ENCODE peak calls at places on chromosomes 7 and 10, in five cellular contexts. W is HepG2, E is K562, F is GM12878, B is SK-N-SH. A is an unnamed sample.

GRCh38 chr10:48462482-48463020 is 142.3 kb downstream of the ARHGAP22 start:
- DNase-seq in W (no peak), E (no peak), F (no peak), B (no peak), A (no peak)

GRCh38 chr10:30434273-30435067 is 486 bp downstream of the MAP3K8 start:
- DNase-seq in W (peak), E (peak), F (no peak), B (peak), A (peak)

GRCh38 chr10:123136806-123137642 is 1.3 kb downstream of the HMX3 start:
- DNase-seq in W (no peak), E (peak), F (no peak), B (no peak), A (no peak)

GRCh38 chr7:7830122-7830878 is 111.9 kb upstream of the RPA3 start:
- DNase-seq in W (peak), E (no peak), F (no peak), B (no peak), A (no peak)

GRCh38 chr7:101494602-101495329 is 132.1 kb downstream of the COL26A1 start:
- DNase-seq in W (no peak), E (no peak), F (no peak), B (no peak), A (no peak)

GRCh38 chr10:87660484-87661133 is 931 bp downstream of the PAPSS2 start:
- DNase-seq in W (no peak), E (peak), F (no peak), B (no peak), A (no peak)

GRCh38 chr7:50069613-50070012 is 23.4 kb downstream of the ZPBP start:
- DNase-seq in W (peak), E (peak), F (peak), B (no peak), A (no peak)

GRCh38 chr10:112539340-112539739 is 92.3 kb downstream of the VTI1A start:
- DNase-seq in W (no peak), E (no peak), F (no peak), B (no peak), A (no peak)

GRCh38 chr7:128366290-128366689 is 4.8 kb upstream of the PRRT4 start:
- DNase-seq in W (no peak), E (no peak), F (no peak), B (no peak), A (no peak)

GRCh38 chr7:129757991-129758390 is 146.5 kb downstream of the NRF1 start:
- DNase-seq in W (no peak), E (no peak), F (no peak), B (no peak), A (no peak)

GRCh38 chr7:73894851-73895441 is 34.0 kb downstream of the TMEM270 start:
- DNase-seq in W (no peak), E (no peak), F (no peak), B (peak), A (no peak)

GRCh38 chr10:114635797-114636550 is 22.1 kb downstream of the ABLIM1 start:
- DNase-seq in W (no peak), E (no peak), F (no peak), B (no peak), A (no peak)

GRCh38 chr7:79361214-79361613 is 92.3 kb downstream of the MAGI2 start:
- DNase-seq in W (no peak), E (no peak), F (no peak), B (no peak), A (no peak)

GRCh38 chr10:12945709-12946359 is 55.7 kb downstream of the CCDC3 start:
- DNase-seq in W (no peak), E (peak), F (no peak), B (no peak), A (no peak)

GRCh38 chr10:12906051-12906541 is 95.4 kb downstream of the CCDC3 start:
- DNase-seq in W (no peak), E (no peak), F (no peak), B (no peak), A (no peak)

GRCh38 chr10:17454181-17454800 is at the start of gene ST8SIA6:
- DNase-seq in W (no peak), E (peak), F (no peak), B (peak), A (no peak)

GRCh38 chr10:3754727-3755439 is 30.1 kb downstream of the KLF6 start:
- DNase-seq in W (peak), E (peak), F (no peak), B (no peak), A (no peak)

GRCh38 chr7:33299425-33299824 is 170.1 kb downstream of the BBS9 start:
- DNase-seq in W (no peak), E (no peak), F (no peak), B (no peak), A (no peak)

GRCh38 chr10:19817251-19818046 is 1.2 kb downstream of the PLXDC2 start:
- DNase-seq in W (no peak), E (no peak), F (no peak), B (peak), A (no peak)

GRCh38 chr7:30458311-30458710 is 20.3 kb downstream of the NOD1 start:
- DNase-seq in W (no peak), E (no peak), F (no peak), B (no peak), A (no peak)

GRCh38 chr7:99036531-99037175 is 107.3 kb downstream of the SMURF1 start:
- DNase-seq in W (peak), E (peak), F (no peak), B (peak), A (peak)

GRCh38 chr7:102284399-102284798 is 2.3 kb upstream of the SH2B2 start:
- DNase-seq in W (no peak), E (no peak), F (no peak), B (no peak), A (no peak)

GRCh38 chr10:91520657-91521056 is 110.5 kb downstream of the HECTD2 start:
- DNase-seq in W (no peak), E (no peak), F (no peak), B (no peak), A (no peak)

GRCh38 chr7:119472398-119473038 is 800.5 kb upstream of the KCND2 start:
- DNase-seq in W (no peak), E (no peak), F (no peak), B (no peak), A (no peak)

GRCh38 chr10:71810048-71810750 is 36.9 kb upstream of the VSIR start:
- DNase-seq in W (no peak), E (no peak), F (no peak), B (no peak), A (no peak)

GRCh38 chr10:74882831-74883230 is 56.4 kb downstream of the KAT6B start:
- DNase-seq in W (no peak), E (no peak), F (no peak), B (no peak), A (no peak)

GRCh38 chr10:89904755-89905154 is 203.4 kb downstream of the KIF20B start:
- DNase-seq in W (no peak), E (no peak), F (no peak), B (no peak), A (no peak)

GRCh38 chr10:2986341-2986933 is 80.9 kb upstream of the PFKP start:
- DNase-seq in W (no peak), E (no peak), F (no peak), B (no peak), A (no peak)

GRCh38 chr7:77258014-77258413 is 58.4 kb upstream of the FGL2 start:
- DNase-seq in W (no peak), E (peak), F (no peak), B (peak), A (peak)

GRCh38 chr10:79335094-79335469 is 12.2 kb upstream of the PPIF start:
- DNase-seq in W (no peak), E (no peak), F (no peak), B (no peak), A (no peak)
- TF ChIP-seq GABPA in W (no peak), E (no peak), F (no peak), B (no peak), A (no peak)

GRCh38 chr7:55251911-55252310 is 113.2 kb upstream of the LANCL2 start:
- DNase-seq in W (no peak), E (no peak), F (no peak), B (no peak), A (no peak)

GRCh38 chr7:55249332-55249731 is 115.8 kb upstream of the LANCL2 start:
- DNase-seq in W (no peak), E (no peak), F (no peak), B (no peak), A (no peak)

GRCh38 chr7:55251313-55251712 is 113.8 kb upstream of the LANCL2 start:
- DNase-seq in W (no peak), E (no peak), F (no peak), B (no peak), A (no peak)

GRCh38 chr7:55248526-55248925 is 116.6 kb upstream of the LANCL2 start:
- DNase-seq in W (no peak), E (no peak), F (no peak), B (no peak), A (no peak)

DNA sequence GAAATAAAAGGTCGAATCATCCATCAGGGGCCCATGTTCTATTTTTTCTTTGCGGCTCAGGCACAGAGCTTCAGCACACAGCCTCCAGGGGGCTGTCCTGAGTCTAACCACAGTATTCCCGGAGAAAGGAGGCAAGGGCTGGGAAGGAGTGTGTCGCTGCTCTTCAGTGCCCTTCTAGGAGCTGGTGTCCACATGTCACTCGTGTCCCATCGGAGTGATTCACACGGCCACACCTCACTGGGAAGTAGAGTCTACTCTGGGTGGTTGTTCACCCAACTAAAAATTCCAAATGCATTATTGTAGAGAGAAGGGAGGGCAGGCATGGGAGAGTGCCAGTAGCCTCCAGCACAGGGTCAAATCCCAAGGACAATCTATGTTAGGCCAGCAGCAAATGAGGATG is 114.8 kb upstream of the LANCL2 start:
- DNase-seq in W (peak), E (peak), F (no peak), B (peak), A (no peak)
- TF ChIP-seq REST in W (no peak), E (no peak), F (no peak), B (no peak), A (no peak)

GRCh38 chr7:151123485-151124204 is 37.4 kb downstream of the AGAP3 start:
- DNase-seq in W (peak), E (peak), F (no peak), B (peak), A (peak)

GRCh38 chr7:151124205-151124880 is 38.1 kb downstream of the AGAP3 start:
- DNase-seq in W (no peak), E (no peak), F (no peak), B (no peak), A (no peak)

GRCh38 chr7:151125835-151126481 is 39.7 kb downstream of the AGAP3 start:
- DNase-seq in W (no peak), E (no peak), F (no peak), B (no peak), A (no peak)

GRCh38 chr7:151125459-151125834 is 39.2 kb downstream of the AGAP3 start:
- DNase-seq in W (no peak), E (no peak), F (no peak), B (no peak), A (no peak)

GRCh38 chr7:151124899-151125399 is 38.7 kb downstream of the AGAP3 start:
- DNase-seq in W (no peak), E (no peak), F (no peak), B (no peak), A (no peak)
- H3K4me3 ChIP-seq in W (no peak), E (no peak), F (no peak), B (no peak), A (no peak)

GRCh38 chr10:361203-362135 is 226.2 kb downstream of the ZMYND11 start:
- DNase-seq in W (no peak), E (no peak), F (no peak), B (no peak), A (no peak)

GRCh38 chr10:359762-360161 is 224.5 kb downstream of the ZMYND11 start:
- DNase-seq in W (no peak), E (no peak), F (no peak), B (no peak), A (no peak)

GRCh38 chr10:359093-359492 is 223.8 kb downstream of the ZMYND11 start:
- DNase-seq in W (no peak), E (peak), F (no peak), B (no peak), A (no peak)

GRCh38 chr10:363152-363551 is 227.9 kb downstream of the ZMYND11 start:
- DNase-seq in W (no peak), E (no peak), F (no peak), B (no peak), A (no peak)

GRCh38 chr10:360653-361052 is 225.4 kb downstream of the ZMYND11 start:
- DNase-seq in W (peak), E (no peak), F (no peak), B (no peak), A (no peak)
- TF ChIP-seq GABPA in W (no peak), E (no peak), F (no peak), B (no peak), A (no peak)

GRCh38 chr7:47636111-47636692 is 54.3 kb upstream of the TNS3 start:
- DNase-seq in W (peak), E (no peak), F (no peak), B (no peak), A (no peak)

GRCh38 chr7:47639495-47640110 is 57.7 kb upstream of the TNS3 start:
- DNase-seq in W (no peak), E (no peak), F (no peak), B (no peak), A (no peak)

GRCh38 chr7:47640215-47640739 is 58.4 kb upstream of the TNS3 start:
- DNase-seq in W (no peak), E (no peak), F (no peak), B (no peak), A (no peak)

GRCh38 chr7:47636693-47637175 is 54.8 kb upstream of the TNS3 start:
- DNase-seq in W (no peak), E (no peak), F (no peak), B (peak), A (no peak)

GRCh38 chr7:47638679-47639306 is 56.9 kb upstream of the TNS3 start:
- DNase-seq in W (peak), E (no peak), F (no peak), B (no peak), A (no peak)
- TF ChIP-seq REST in W (no peak), E (no peak), F (no peak), B (no peak), A (no peak)

GRCh38 chr7:149721084-149721601 is 52.2 kb downstream of the ZNF467 start:
- DNase-seq in W (no peak), E (no peak), F (no peak), B (no peak), A (no peak)

GRCh38 chr7:149718730-149719049 is 54.7 kb downstream of the ZNF467 start:
- DNase-seq in W (no peak), E (no peak), F (no peak), B (no peak), A (no peak)

GRCh38 chr7:149719050-149719899 is 54.1 kb downstream of the ZNF467 start:
- DNase-seq in W (no peak), E (peak), F (no peak), B (no peak), A (no peak)

GRCh38 chr7:149719912-149720335 is 53.5 kb downstream of the ZNF467 start:
- DNase-seq in W (no peak), E (peak), F (no peak), B (no peak), A (no peak)

DNA sequence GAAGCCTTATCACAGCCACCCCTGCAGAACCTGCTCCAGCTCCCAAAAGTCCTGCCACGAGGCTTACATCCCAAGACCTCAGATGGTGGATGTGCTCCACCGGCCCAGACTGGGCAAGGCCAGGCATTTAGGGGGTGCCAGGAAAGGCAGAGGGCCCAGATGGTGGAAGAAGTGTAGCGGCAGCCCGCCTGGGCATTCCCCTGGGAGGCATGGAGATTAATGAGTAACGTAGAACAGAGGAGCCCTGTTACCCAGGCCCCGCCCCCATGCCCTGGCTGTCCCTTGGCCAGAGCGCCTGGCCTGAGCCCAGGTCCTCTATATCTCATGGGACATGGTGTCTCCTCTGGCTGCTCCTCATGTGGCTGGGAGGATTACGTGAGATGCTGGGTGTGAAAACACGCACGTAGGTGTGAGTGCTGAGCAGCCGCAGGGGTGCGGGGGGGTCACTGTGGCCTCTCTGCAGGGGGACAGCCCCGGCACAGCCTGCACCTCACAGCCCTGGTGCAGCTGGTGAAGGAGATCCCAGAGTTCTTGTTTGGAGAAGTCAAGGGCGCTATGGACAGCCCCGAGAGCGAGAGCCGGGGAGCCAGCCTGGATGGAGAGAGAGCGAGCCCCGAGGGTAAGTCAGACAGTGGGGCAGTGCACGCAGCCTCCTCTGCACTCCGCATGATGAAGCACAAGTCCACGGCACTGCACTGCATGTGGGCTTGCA is 52.9 kb downstream of the ZNF467 start:
- DNase-seq in W (peak), E (no peak), F (no peak), B (peak), A (no peak)
- H3K4me3 ChIP-seq in W (no peak), E (no peak), F (no peak), B (no peak), A (no peak)

GRCh38 chr10:133258066-133258817 is 18.4 kb downstream of the ADAM8 start:
- DNase-seq in W (no peak), E (no peak), F (no peak), B (no peak), A (peak)
- TF ChIP-seq GABPA in W (no peak), E (no peak), F (no peak), B (no peak), A (no peak)

DNA sequence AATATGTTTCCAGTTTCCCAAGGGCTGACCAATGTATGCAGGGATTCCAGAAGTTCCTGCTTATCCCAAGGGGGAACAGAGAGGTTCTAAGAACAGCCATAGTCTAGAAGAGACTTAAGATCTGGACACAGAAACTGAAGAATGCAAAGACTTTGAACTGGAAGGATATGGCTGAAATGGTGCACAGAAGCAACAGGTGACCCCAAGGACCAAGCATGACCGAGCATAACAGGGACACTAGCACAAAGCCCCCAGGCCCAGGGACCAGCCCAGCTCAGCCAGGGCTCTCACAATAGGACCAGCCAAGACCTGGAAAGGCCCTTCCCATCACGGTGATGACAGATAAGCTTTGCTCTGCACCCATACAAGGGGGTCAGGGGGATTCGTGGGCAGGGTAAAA is 213.0 kb upstream of the KMT2E start:
- DNase-seq in W (no peak), E (no peak), F (no peak), B (no peak), A (no peak)
- TF ChIP-seq REST in W (no peak), E (no peak), F (no peak), B (no peak), A (no peak)

GRCh38 chr10:101780187-101780817 is 2.9 kb downstream of the NPM3 start:
- DNase-seq in W (no peak), E (no peak), F (no peak), B (peak), A (no peak)
- H3K4me3 ChIP-seq in W (no peak), E (no peak), F (peak), B (no peak), A (no peak)

DNA sequence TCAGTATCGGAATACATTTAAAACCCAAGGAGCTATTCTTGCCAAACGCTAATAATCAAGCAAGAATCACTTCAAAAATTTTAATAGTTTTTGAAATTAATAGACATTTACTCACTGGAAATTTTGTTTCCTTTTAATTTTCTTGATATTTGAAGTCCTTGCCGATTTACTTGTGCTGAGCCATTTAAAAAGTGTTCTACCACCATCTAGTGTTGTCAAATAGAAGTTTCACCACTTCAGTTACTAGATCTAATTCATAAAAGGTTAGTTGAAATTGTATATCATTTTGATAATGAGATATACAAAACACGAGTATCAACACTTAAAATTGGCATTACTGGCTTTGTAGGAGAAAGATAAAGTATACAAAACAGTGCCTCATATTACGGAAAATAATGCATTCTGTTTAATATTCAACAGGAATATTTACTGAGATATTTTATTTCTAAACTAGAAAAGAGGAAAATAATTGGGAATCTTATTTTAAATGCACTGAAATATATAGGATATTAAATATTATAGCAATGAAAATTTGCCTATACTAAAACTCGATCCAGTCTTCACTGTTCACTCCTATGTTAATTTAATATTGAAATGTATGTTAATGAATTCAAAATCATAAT is 664.8 kb upstream of the SEMA3D start:
- DNase-seq in W (peak), E (peak), F (no peak), B (peak), A (no peak)
- TF ChIP-seq GABPA in W (no peak), E (no peak), F (no peak), B (no peak), A (no peak)

A was measured in HL-60.